ENCODE peak calls at places on chromosome 1, in five cellular contexts. One of them, this sample, is unnamed.

GRCh38 chr1:199746985-199747384 is 280.5 kb upstream of the NR5A2 start:
- DNase-seq in hepatocyte: no peak
- DNase-seq in heart left ventricle: no peak
- DNase-seq in A549: no peak
- DNase-seq in T follicular helper cell: no peak
- DNase-seq in this sample: no peak

GRCh38 chr1:7121622-7121988 is 336.4 kb downstream of the CAMTA1 start:
- DNase-seq in hepatocyte: no peak
- DNase-seq in heart left ventricle: peak; percentile 81
- DNase-seq in A549: no peak
- DNase-seq in T follicular helper cell: no peak
- DNase-seq in this sample: no peak

GRCh38 chr1:200153277-200154055 is 126.0 kb downstream of the NR5A2 start:
- DNase-seq in T follicular helper cell: peak; percentile 28
- DNase-seq in heart left ventricle: no peak
- DNase-seq in hepatocyte: no peak
- DNase-seq in A549: no peak
- DNase-seq in this sample: no peak

GRCh38 chr1:23303524-23303923 is 40.6 kb downstream of the HNRNPR start:
- DNase-seq in heart left ventricle: no peak
- DNase-seq in T follicular helper cell: no peak
- DNase-seq in hepatocyte: no peak
- DNase-seq in A549: no peak
- DNase-seq in this sample: no peak

GRCh38 chr1:154886281-154887036 is 16.4 kb upstream of the KCNN3 start:
- DNase-seq in T follicular helper cell: no peak
- DNase-seq in A549: no peak
- DNase-seq in heart left ventricle: no peak
- DNase-seq in hepatocyte: peak; percentile 3
- DNase-seq in this sample: no peak

GRCh38 chr1:243729956-243730355 is 120.1 kb downstream of the AKT3 start:
- DNase-seq in T follicular helper cell: no peak
- DNase-seq in hepatocyte: no peak
- DNase-seq in heart left ventricle: no peak
- DNase-seq in A549: peak; percentile 10
- DNase-seq in this sample: peak; percentile 29

GRCh38 chr1:58784758-58785423 is 1.0 kb upstream of the JUN start:
- DNase-seq in A549: peak; percentile 84
- DNase-seq in heart left ventricle: peak; percentile 89
- DNase-seq in T follicular helper cell: peak; percentile 83
- DNase-seq in hepatocyte: peak; percentile 95
- DNase-seq in this sample: peak; percentile 81

GRCh38 chr1:83761977-83762376 is 237.0 kb downstream of the TTLL7 start:
- DNase-seq in hepatocyte: no peak
- DNase-seq in T follicular helper cell: no peak
- DNase-seq in heart left ventricle: no peak
- DNase-seq in A549: no peak
- DNase-seq in this sample: no peak

GRCh38 chr1:245434285-245434684 is 279.5 kb downstream of the KIF26B start:
- DNase-seq in A549: peak; percentile 32
- DNase-seq in heart left ventricle: no peak
- DNase-seq in hepatocyte: no peak
- DNase-seq in T follicular helper cell: no peak
- DNase-seq in this sample: no peak

GRCh38 chr1:171801395-171801990 is 20.0 kb downstream of the METTL13 start:
- DNase-seq in hepatocyte: peak; percentile 70
- DNase-seq in heart left ventricle: no peak
- DNase-seq in T follicular helper cell: no peak
- DNase-seq in A549: peak; percentile 50
- DNase-seq in this sample: peak; percentile 40

GRCh38 chr1:94912263-94912986 is 14.5 kb downstream of the CNN3 start:
- DNase-seq in heart left ventricle: no peak
- DNase-seq in hepatocyte: no peak
- DNase-seq in A549: no peak
- DNase-seq in T follicular helper cell: no peak
- DNase-seq in this sample: no peak

GRCh38 chr1:214285622-214286440 is 4.9 kb downstream of the SMYD2 start:
- DNase-seq in A549: no peak
- DNase-seq in T follicular helper cell: no peak
- DNase-seq in hepatocyte: no peak
- DNase-seq in heart left ventricle: no peak
- DNase-seq in this sample: no peak

GRCh38 chr1:5105744-5106143 is 451.3 kb downstream of the AJAP1 start:
- DNase-seq in heart left ventricle: no peak
- DNase-seq in A549: no peak
- DNase-seq in hepatocyte: no peak
- DNase-seq in T follicular helper cell: no peak
- DNase-seq in this sample: no peak

GRCh38 chr1:7262611-7263010 is 477.4 kb downstream of the CAMTA1 start:
- DNase-seq in A549: peak; percentile 73
- DNase-seq in T follicular helper cell: no peak
- DNase-seq in hepatocyte: no peak
- DNase-seq in heart left ventricle: no peak
- DNase-seq in this sample: peak; percentile 17

GRCh38 chr1:30755334-30755733 is 2.2 kb downstream of the LAPTM5 start:
- DNase-seq in T follicular helper cell: no peak
- DNase-seq in hepatocyte: no peak
- DNase-seq in heart left ventricle: no peak
- DNase-seq in A549: no peak
- DNase-seq in this sample: no peak

GRCh38 chr1:43573066-43573799 is 42.5 kb downstream of the PTPRF start:
- DNase-seq in T follicular helper cell: no peak
- DNase-seq in A549: no peak
- DNase-seq in heart left ventricle: peak; percentile 33
- DNase-seq in hepatocyte: no peak
- DNase-seq in this sample: no peak

GRCh38 chr1:87826639-87827345 is 498.1 kb downstream of the LMO4 start:
- DNase-seq in A549: peak; percentile 4
- DNase-seq in hepatocyte: peak; percentile 54
- DNase-seq in T follicular helper cell: no peak
- DNase-seq in heart left ventricle: peak; percentile 22
- DNase-seq in this sample: no peak

GRCh38 chr1:89635825-89636815 is 3.2 kb downstream of the LRRC8C start:
- DNase-seq in hepatocyte: no peak
- DNase-seq in T follicular helper cell: no peak
- DNase-seq in heart left ventricle: no peak
- DNase-seq in A549: peak; percentile 12
- DNase-seq in this sample: no peak

GRCh38 chr1:18820791-18821641 is 38.4 kb downstream of the TAS1R2 start:
- DNase-seq in A549: peak; percentile 60
- DNase-seq in hepatocyte: peak; percentile 90
- DNase-seq in T follicular helper cell: peak; percentile 42
- DNase-seq in heart left ventricle: peak; percentile 54
- DNase-seq in this sample: peak; percentile 79

GRCh38 chr1:18714404-18715175 is 83.9 kb downstream of the PAX7 start:
- DNase-seq in hepatocyte: no peak
- DNase-seq in T follicular helper cell: no peak
- DNase-seq in A549: no peak
- DNase-seq in heart left ventricle: no peak
- DNase-seq in this sample: no peak

GRCh38 chr1:157734328-157734727 is 33.8 kb upstream of the FCRL3 start:
- DNase-seq in heart left ventricle: no peak
- DNase-seq in T follicular helper cell: no peak
- DNase-seq in A549: no peak
- DNase-seq in hepatocyte: no peak
- DNase-seq in this sample: no peak

GRCh38 chr1:88463401-88463800 is 220.7 kb upstream of the PKN2 start:
- DNase-seq in hepatocyte: no peak
- DNase-seq in T follicular helper cell: no peak
- DNase-seq in heart left ventricle: no peak
- DNase-seq in A549: no peak
- DNase-seq in this sample: no peak

GRCh38 chr1:5646486-5646885 is 345.7 kb downstream of the NPHP4 start:
- DNase-seq in hepatocyte: peak; percentile 39
- DNase-seq in A549: no peak
- DNase-seq in heart left ventricle: no peak
- DNase-seq in T follicular helper cell: no peak
- DNase-seq in this sample: no peak

GRCh38 chr1:185156321-185156853 is 366 bp downstream of the TRMT1L start:
- DNase-seq in hepatocyte: no peak
- DNase-seq in heart left ventricle: no peak
- DNase-seq in A549: no peak
- DNase-seq in T follicular helper cell: no peak
- DNase-seq in this sample: no peak

GRCh38 chr1:16232316-16232710 is 4.7 kb downstream of the CPLANE2 start:
- DNase-seq in heart left ventricle: no peak
- DNase-seq in T follicular helper cell: no peak
- DNase-seq in hepatocyte: no peak
- DNase-seq in A549: no peak
- DNase-seq in this sample: no peak

GRCh38 chr1:191608367-191608766 is 549.9 kb upstream of the RGS18 start:
- DNase-seq in A549: peak; percentile 47
- DNase-seq in heart left ventricle: no peak
- DNase-seq in hepatocyte: no peak
- DNase-seq in T follicular helper cell: no peak
- DNase-seq in this sample: no peak

GRCh38 chr1:59481915-59482505 is 185.1 kb downstream of the FGGY start:
- DNase-seq in T follicular helper cell: no peak
- DNase-seq in hepatocyte: no peak
- DNase-seq in heart left ventricle: no peak
- DNase-seq in A549: no peak
- DNase-seq in this sample: no peak

GRCh38 chr1:91791691-91792392 is 94.1 kb downstream of the TGFBR3 start:
- DNase-seq in T follicular helper cell: no peak
- DNase-seq in A549: no peak
- DNase-seq in hepatocyte: no peak
- DNase-seq in heart left ventricle: no peak
- DNase-seq in this sample: no peak

GRCh38 chr1:151156515-151156819 is at the start of gene TNFAIP8L2:
- DNase-seq in hepatocyte: no peak
- DNase-seq in heart left ventricle: peak; percentile 61
- DNase-seq in A549: no peak
- DNase-seq in T follicular helper cell: peak; percentile 62
- DNase-seq in this sample: no peak

GRCh38 chr1:248849152-248849551 is 9.7 kb downstream of the ZNF692 start:
- DNase-seq in A549: no peak
- DNase-seq in hepatocyte: no peak
- DNase-seq in T follicular helper cell: no peak
- DNase-seq in heart left ventricle: no peak
- DNase-seq in this sample: no peak

GRCh38 chr1:156319664-156320063 is 18.4 kb downstream of the CCT3 start:
- DNase-seq in T follicular helper cell: no peak
- DNase-seq in hepatocyte: peak; percentile 26
- DNase-seq in heart left ventricle: no peak
- DNase-seq in A549: peak; percentile 33
- DNase-seq in this sample: peak; percentile 39

GRCh38 chr1:1432951-1433803 is 2.3 kb upstream of the VWA1 start:
- DNase-seq in hepatocyte: peak; percentile 92
- DNase-seq in heart left ventricle: peak; percentile 81
- DNase-seq in A549: no peak
- DNase-seq in T follicular helper cell: no peak
- DNase-seq in this sample: peak; percentile 92

GRCh38 chr1:234629026-234629425 is 19.0 kb upstream of the IRF2BP2 start:
- DNase-seq in A549: no peak
- DNase-seq in hepatocyte: no peak
- DNase-seq in heart left ventricle: no peak
- DNase-seq in T follicular helper cell: no peak
- DNase-seq in this sample: no peak

GRCh38 chr1:19338323-19338762 is 26.2 kb downstream of the SLC66A1 start:
- DNase-seq in A549: no peak
- DNase-seq in heart left ventricle: no peak
- DNase-seq in T follicular helper cell: no peak
- DNase-seq in hepatocyte: peak; percentile 66
- DNase-seq in this sample: no peak

GRCh38 chr1:100613817-100614559 is 76.0 kb downstream of the GPR88 start:
- DNase-seq in heart left ventricle: no peak
- DNase-seq in hepatocyte: no peak
- DNase-seq in A549: no peak
- DNase-seq in T follicular helper cell: no peak
- DNase-seq in this sample: no peak

GRCh38 chr1:4411862-4412261 is 242.5 kb upstream of the AJAP1 start:
- DNase-seq in T follicular helper cell: no peak
- DNase-seq in heart left ventricle: no peak
- DNase-seq in A549: no peak
- DNase-seq in hepatocyte: no peak
- DNase-seq in this sample: no peak

GRCh38 chr1:7005762-7006161 is 220.5 kb downstream of the CAMTA1 start:
- DNase-seq in T follicular helper cell: no peak
- DNase-seq in heart left ventricle: no peak
- DNase-seq in A549: no peak
- DNase-seq in hepatocyte: no peak
- DNase-seq in this sample: no peak

GRCh38 chr1:76083189-76083588 is 8.6 kb downstream of the ST6GALNAC3 start:
- DNase-seq in heart left ventricle: no peak
- DNase-seq in T follicular helper cell: no peak
- DNase-seq in hepatocyte: no peak
- DNase-seq in A549: no peak
- DNase-seq in this sample: no peak

GRCh38 chr1:36420836-36421317 is 23.2 kb upstream of the LSM10 start:
- DNase-seq in A549: peak; percentile 80
- DNase-seq in heart left ventricle: peak; percentile 86
- DNase-seq in T follicular helper cell: peak; percentile 85
- DNase-seq in hepatocyte: peak; percentile 90
- DNase-seq in this sample: peak; percentile 94

GRCh38 chr1:184802739-184803492 is 48.3 kb upstream of the EDEM3 start:
- DNase-seq in heart left ventricle: no peak
- DNase-seq in A549: no peak
- DNase-seq in hepatocyte: no peak
- DNase-seq in T follicular helper cell: no peak
- DNase-seq in this sample: no peak